ENCODE peak calls at places on chromosomes 2 and 18, in seven cellular contexts. Q is T-helper 17 cell; X is aorta; J is CD4-positive, alpha-beta T cell; E is RWPE1; P is B cell; C is foreskin fibroblast. T is an unnamed sample.

GRCh38 chr2:75403991-75404428 is 156.7 kb downstream of the EVA1A start:
- DNase-seq in Q (no peak), X (no peak), J (no peak), E (peak), P (peak), C (peak), T (peak)

GRCh38 chr2:58186501-58186900 is 54.6 kb downstream of the FANCL start:
- DNase-seq in Q (no peak), X (no peak), J (no peak), E (no peak), P (no peak), C (no peak), T (no peak)

GRCh38 chr18:21949326-21950015 is 208.9 kb downstream of the MIB1 start:
- DNase-seq in Q (no peak), X (no peak), J (no peak), E (no peak), P (no peak), C (no peak), T (no peak)

GRCh38 chr2:217886720-217887309 is 116.0 kb downstream of the TNS1 start:
- DNase-seq in Q (peak), X (peak), J (peak), E (peak), P (peak), C (peak), T (peak)

GRCh38 chr2:175500255-175500654 is 318.7 kb upstream of the ATP5MC3 start:
- DNase-seq in Q (no peak), X (no peak), J (no peak), E (no peak), P (no peak), C (no peak), T (no peak)

GRCh38 chr2:186543561-186544131 is 46.2 kb upstream of the ITGAV start:
- DNase-seq in Q (no peak), X (no peak), J (no peak), E (peak), P (no peak), C (no peak), T (no peak)

GRCh38 chr2:176317246-176318065 is 48.2 kb downstream of the MTX2 start:
- DNase-seq in Q (no peak), X (no peak), J (no peak), E (no peak), P (no peak), C (no peak), T (no peak)

GRCh38 chr18:79470547-79470946 is 74.8 kb downstream of the NFATC1 start:
- DNase-seq in Q (no peak), X (no peak), J (no peak), E (no peak), P (no peak), C (no peak), T (no peak)

GRCh38 chr2:25521665-25522387 is 151.6 kb downstream of the DTNB start:
- DNase-seq in Q (no peak), X (no peak), J (no peak), E (peak), P (peak), C (peak), T (peak)

GRCh38 chr2:18339326-18339725 is 221.1 kb downstream of the RDH14 start:
- DNase-seq in Q (no peak), X (no peak), J (no peak), E (no peak), P (no peak), C (no peak), T (no peak)

GRCh38 chr2:158665536-158666302 is 129.4 kb upstream of the DAPL1 start:
- DNase-seq in Q (no peak), X (no peak), J (no peak), E (no peak), P (no peak), C (peak), T (no peak)

GRCh38 chr2:240433973-240434727 is 1.3 kb upstream of the GPC1 start:
- DNase-seq in Q (peak), X (peak), J (no peak), E (peak), P (no peak), C (peak), T (no peak)

GRCh38 chr18:23523429-23524212 is 20.3 kb downstream of the RMC1 start:
- DNase-seq in Q (no peak), X (peak), J (no peak), E (no peak), P (no peak), C (peak), T (no peak)

GRCh38 chr2:149799296-149799695 is 211.7 kb upstream of the MMADHC start:
- DNase-seq in Q (no peak), X (no peak), J (no peak), E (peak), P (no peak), C (peak), T (no peak)

GRCh38 chr2:1729264-1729663 is 15.1 kb downstream of the PXDN start:
- DNase-seq in Q (no peak), X (peak), J (no peak), E (no peak), P (no peak), C (no peak), T (no peak)

GRCh38 chr2:144027593-144027992 is 492.3 kb downstream of the ZEB2 start:
- DNase-seq in Q (no peak), X (no peak), J (no peak), E (no peak), P (no peak), C (no peak), T (no peak)

GRCh38 chr2:237432484-237433092 is 18.6 kb upstream of the COL6A3 start:
- DNase-seq in Q (peak), X (no peak), J (peak), E (peak), P (no peak), C (peak), T (no peak)

GRCh38 chr2:130834091-130834922 is 2.4 kb upstream of the ARHGEF4 start:
- DNase-seq in Q (no peak), X (peak), J (no peak), E (no peak), P (no peak), C (no peak), T (peak)

GRCh38 chr2:116510117-116510671 is 1304.3 kb upstream of the DDX18 start:
- DNase-seq in Q (no peak), X (no peak), J (no peak), E (peak), P (no peak), C (no peak), T (peak)

GRCh38 chr18:6327895-6328623 is 86.7 kb downstream of the L3MBTL4 start:
- DNase-seq in Q (no peak), X (no peak), J (no peak), E (no peak), P (no peak), C (no peak), T (no peak)

GRCh38 chr2:20356042-20356441 is 5.4 kb upstream of the PUM2 start:
- DNase-seq in Q (no peak), X (no peak), J (no peak), E (peak), P (no peak), C (peak), T (no peak)

GRCh38 chr2:123518387-123518786 is 506.7 kb upstream of the CNTNAP5 start:
- DNase-seq in Q (no peak), X (no peak), J (no peak), E (peak), P (no peak), C (no peak), T (no peak)

GRCh38 chr18:59823611-59824195 is 76.1 kb upstream of the PMAIP1 start:
- DNase-seq in Q (no peak), X (no peak), J (no peak), E (peak), P (no peak), C (peak), T (peak)

GRCh38 chr2:44840186-44840850 is 101.2 kb upstream of the SIX3 start:
- DNase-seq in Q (no peak), X (no peak), J (no peak), E (no peak), P (no peak), C (no peak), T (no peak)

GRCh38 chr2:4673025-4673489 is 969.7 kb downstream of the DCDC2C start:
- DNase-seq in Q (no peak), X (no peak), J (no peak), E (no peak), P (no peak), C (no peak), T (no peak)

GRCh38 chr2:59073257-59073656 is 832.1 kb upstream of the FANCL start:
- DNase-seq in Q (no peak), X (no peak), J (no peak), E (no peak), P (no peak), C (no peak), T (no peak)

GRCh38 chr2:53635681-53636080 is 131.9 kb upstream of the CHAC2 start:
- DNase-seq in Q (no peak), X (no peak), J (no peak), E (no peak), P (no peak), C (no peak), T (no peak)

GRCh38 chr2:219916261-219916660 is 288.8 kb downstream of the SLC4A3 start:
- DNase-seq in Q (no peak), X (no peak), J (no peak), E (no peak), P (no peak), C (no peak), T (no peak)

GRCh38 chr2:191927319-191927867 is 80.5 kb upstream of the CAVIN2 start:
- DNase-seq in Q (no peak), X (peak), J (no peak), E (peak), P (no peak), C (peak), T (no peak)